ENCODE peak calls at places on chromosomes 3 and 15, in four cellular contexts. Z, Q, R and S are unnamed samples.

GRCh38 chr15:95875141-95875643 is 455.3 kb upstream of the NR2F2 start:
- DNase-seq in Z (peak), Q (no peak), R (no peak), S (no peak)

GRCh38 chr3:196144383-196145105 is 62.7 kb upstream of the TFRC start:
- DNase-seq in Z (no peak), Q (no peak), R (no peak), S (no peak)

GRCh38 chr3:15107075-15107947 is 8.4 kb upstream of the RBSN start:
- DNase-seq in Z (peak), Q (no peak), R (no peak), S (no peak)

GRCh38 chr3:24012589-24013257 is 67.6 kb downstream of the NR1D2 start:
- DNase-seq in Z (no peak), Q (no peak), R (no peak), S (no peak)

GRCh38 chr3:126508539-126508938 is 9.0 kb downstream of the UROC1 start:
- DNase-seq in Z (no peak), Q (no peak), R (no peak), S (peak)

GRCh38 chr3:169879846-169880558 is 10.3 kb upstream of the LRRC31 start:
- DNase-seq in Z (no peak), Q (no peak), R (no peak), S (no peak)

GRCh38 chr3:49668861-49669260 is 5.3 kb upstream of the APEH start:
- DNase-seq in Z (peak), Q (no peak), R (no peak), S (no peak)

GRCh38 chr3:67109651-67110204 is 111.6 kb downstream of the KBTBD8 start:
- DNase-seq in Z (peak), Q (peak), R (no peak), S (peak)

GRCh38 chr15:57973534-57973933 is 92.0 kb downstream of the ALDH1A2 start:
- DNase-seq in Z (no peak), Q (no peak), R (no peak), S (no peak)

GRCh38 chr3:43181202-43181910 is 75.5 kb upstream of the POMGNT2 start:
- DNase-seq in Z (no peak), Q (no peak), R (peak), S (no peak)

GRCh38 chr3:49607105-49607591 is 52.9 kb downstream of the BSN start:
- DNase-seq in Z (no peak), Q (no peak), R (no peak), S (no peak)

GRCh38 chr3:3189102-3189727 is 9.7 kb upstream of the CRBN start:
- DNase-seq in Z (no peak), Q (peak), R (no peak), S (no peak)

GRCh38 chr15:94177112-94177511 is 54.2 kb upstream of the MCTP2 start:
- DNase-seq in Z (no peak), Q (no peak), R (no peak), S (no peak)

GRCh38 chr15:87816811-87817210 is 439.7 kb downstream of the NTRK3 start:
- DNase-seq in Z (no peak), Q (no peak), R (no peak), S (no peak)

GRCh38 chr3:2915826-2916225 is 194.3 kb downstream of the IL5RA start:
- DNase-seq in Z (no peak), Q (no peak), R (no peak), S (no peak)

GRCh38 chr3:170222647-170223541 is 670 bp downstream of the PRKCI start:
- DNase-seq in Z (peak), Q (peak), R (no peak), S (no peak)

GRCh38 chr3:4983739-4984510 is 4.7 kb downstream of the BHLHE40 start:
- DNase-seq in Z (no peak), Q (peak), R (peak), S (peak)

GRCh38 chr3:197847866-197848401 is 56.9 kb downstream of the LRCH3 start:
- DNase-seq in Z (no peak), Q (peak), R (peak), S (no peak)

GRCh38 chr3:21645121-21645897 is 105.7 kb downstream of the ZNF385D start:
- DNase-seq in Z (no peak), Q (no peak), R (no peak), S (no peak)

GRCh38 chr3:61955483-61955882 is 394.1 kb downstream of the PTPRG start:
- DNase-seq in Z (no peak), Q (no peak), R (no peak), S (no peak)

GRCh38 chr3:11835028-11835639 is 11.6 kb downstream of the TAMM41 start:
- DNase-seq in Z (no peak), Q (no peak), R (no peak), S (no peak)

GRCh38 chr3:72891053-72891855 is 3.4 kb downstream of the GXYLT2 start:
- DNase-seq in Z (peak), Q (peak), R (no peak), S (no peak)

GRCh38 chr15:78242128-78242527 is 7.8 kb upstream of the ACSBG1 start:
- DNase-seq in Z (peak), Q (peak), R (no peak), S (no peak)

GRCh38 chr3:155481089-155481488 is 187.6 kb upstream of the STRIT1 start:
- DNase-seq in Z (no peak), Q (no peak), R (no peak), S (no peak)

GRCh38 chr15:48862705-48863104 is 15.2 kb upstream of the EID1 start:
- DNase-seq in Z (no peak), Q (no peak), R (no peak), S (no peak)

GRCh38 chr15:68626283-68626682 is 47.5 kb downstream of the CORO2B start:
- DNase-seq in Z (no peak), Q (no peak), R (no peak), S (no peak)

GRCh38 chr15:39144051-39144450 is 436.8 kb upstream of the THBS1 start:
- DNase-seq in Z (no peak), Q (no peak), R (no peak), S (no peak)

GRCh38 chr15:100824211-100824610 is 55.4 kb upstream of the ALDH1A3 start:
- DNase-seq in Z (no peak), Q (no peak), R (no peak), S (no peak)

GRCh38 chr3:71011565-71012287 is 571.8 kb downstream of the FOXP1 start:
- DNase-seq in Z (no peak), Q (no peak), R (peak), S (no peak)

GRCh38 chr3:169268942-169269460 is 394.5 kb downstream of the MECOM start:
- DNase-seq in Z (no peak), Q (no peak), R (no peak), S (no peak)

GRCh38 chr3:13193320-13194284 is 120.4 kb upstream of the IQSEC1 start:
- DNase-seq in Z (no peak), Q (no peak), R (no peak), S (no peak)

GRCh38 chr15:55737373-55737772 is 5.6 kb downstream of the PRTG start:
- DNase-seq in Z (no peak), Q (no peak), R (no peak), S (no peak)

GRCh38 chr3:100693225-100693624 is 16.1 kb upstream of the TFG start:
- DNase-seq in Z (no peak), Q (no peak), R (no peak), S (no peak)

GRCh38 chr3:130354430-130354829 is 9.0 kb downstream of the COL6A5 start:
- DNase-seq in Z (no peak), Q (peak), R (no peak), S (no peak)

GRCh38 chr15:33293619-33294309 is 17.0 kb upstream of the RYR3 start:
- DNase-seq in Z (no peak), Q (no peak), R (no peak), S (no peak)

GRCh38 chr15:70627734-70628541 is 135.4 kb downstream of the UACA start:
- DNase-seq in Z (no peak), Q (no peak), R (no peak), S (no peak)

DNA sequence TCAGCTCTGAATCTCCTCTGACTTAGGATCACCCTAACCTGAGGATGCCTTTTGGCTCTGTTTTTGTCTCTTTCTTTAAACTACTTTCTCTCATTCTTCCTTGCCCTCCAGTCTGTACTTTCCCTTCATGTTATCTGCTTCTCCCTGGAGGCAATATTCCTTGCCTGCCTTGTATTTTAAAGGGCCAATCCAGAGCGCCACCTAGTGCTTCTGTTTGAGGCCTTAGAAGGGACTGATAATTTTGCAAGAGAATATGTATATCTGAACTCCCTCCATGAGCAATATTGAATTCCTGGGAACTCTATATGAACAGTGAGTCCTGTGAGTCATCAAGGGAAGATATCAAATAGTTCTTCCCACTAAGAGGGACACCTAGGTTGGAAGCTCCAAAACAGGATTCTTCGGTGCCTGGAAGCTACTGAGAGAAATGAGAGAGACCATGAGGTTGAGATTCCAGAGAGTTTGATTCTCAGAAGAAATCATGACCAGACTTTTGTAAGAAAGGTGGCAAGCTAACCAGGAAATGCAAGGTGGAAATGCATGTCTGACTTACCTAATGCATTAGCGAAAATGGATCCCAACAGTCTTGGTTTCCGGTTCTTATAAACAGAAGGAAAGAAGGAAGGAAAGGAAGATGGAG is 203.8 kb upstream of the CD96 start:
- DNase-seq in Z (peak), Q (peak), R (no peak), S (peak)
- TF ChIP-seq SIN3A in Z (no peak), Q (no peak), R (no peak), S (no peak)

GRCh38 chr3:53846134-53846850 is at the start of the genes CHDH and IL17RB:
- DNase-seq in Z (peak), Q (peak), R (no peak), S (peak)
- TF ChIP-seq REST in Z (peak), Q (no peak), R (no peak), S (no peak)

GRCh38 chr3:27658741-27659140 is 63.4 kb downstream of the EOMES start:
- DNase-seq in Z (no peak), Q (no peak), R (no peak), S (no peak)

GRCh38 chr3:27657404-27657803 is 64.7 kb downstream of the EOMES start:
- DNase-seq in Z (no peak), Q (no peak), R (no peak), S (no peak)

GRCh38 chr3:27657871-27658270 is 64.3 kb downstream of the EOMES start:
- DNase-seq in Z (no peak), Q (no peak), R (no peak), S (no peak)

GRCh38 chr3:27661813-27662212 is 60.3 kb downstream of the EOMES start:
- DNase-seq in Z (no peak), Q (no peak), R (no peak), S (no peak)

DNA sequence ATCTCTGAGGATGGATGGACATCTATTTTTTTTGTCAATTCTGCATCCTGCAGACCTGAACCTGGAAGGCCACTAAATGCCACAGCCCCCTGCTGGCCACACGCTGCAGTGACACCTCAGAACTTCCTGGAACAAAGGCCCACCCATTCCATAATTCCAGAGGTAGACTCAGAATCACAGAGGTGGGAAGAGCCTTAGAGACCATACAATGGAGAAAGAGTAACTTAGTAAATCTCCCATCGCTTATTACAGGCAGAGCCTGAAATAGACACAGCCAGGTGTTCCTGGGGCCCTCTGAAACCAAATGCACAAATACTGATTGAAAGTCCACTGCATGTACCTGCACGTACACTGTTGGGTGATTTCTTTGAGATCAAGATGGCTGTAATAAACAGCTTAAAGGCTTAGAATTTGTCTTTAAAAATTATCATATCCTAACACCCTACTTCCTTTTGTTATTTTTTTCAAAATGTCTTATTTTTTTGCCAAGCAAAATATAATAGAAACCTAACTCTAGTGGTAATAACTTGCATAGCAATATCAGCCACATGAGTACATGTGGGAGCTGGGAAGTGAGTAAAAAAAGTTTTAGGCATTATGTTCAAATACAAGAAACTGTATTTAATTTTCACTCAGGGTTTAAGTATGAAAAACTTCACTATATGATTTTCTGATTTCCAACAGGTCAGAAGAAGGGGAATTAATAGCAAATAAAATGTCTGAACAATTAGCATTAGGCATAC is 62.7 kb downstream of the EOMES start:
- DNase-seq in Z (peak), Q (peak), R (no peak), S (peak)
- TF ChIP-seq ZNF274 in Z (no peak), Q (no peak), R (no peak), S (no peak)

GRCh38 chr15:40828447-40829036 is at the start of gene PPP1R14D:
- DNase-seq in Z (no peak), Q (no peak), R (no peak), S (no peak)
- TF ChIP-seq SIN3A in Z (no peak), Q (no peak), R (no peak), S (no peak)

DNA sequence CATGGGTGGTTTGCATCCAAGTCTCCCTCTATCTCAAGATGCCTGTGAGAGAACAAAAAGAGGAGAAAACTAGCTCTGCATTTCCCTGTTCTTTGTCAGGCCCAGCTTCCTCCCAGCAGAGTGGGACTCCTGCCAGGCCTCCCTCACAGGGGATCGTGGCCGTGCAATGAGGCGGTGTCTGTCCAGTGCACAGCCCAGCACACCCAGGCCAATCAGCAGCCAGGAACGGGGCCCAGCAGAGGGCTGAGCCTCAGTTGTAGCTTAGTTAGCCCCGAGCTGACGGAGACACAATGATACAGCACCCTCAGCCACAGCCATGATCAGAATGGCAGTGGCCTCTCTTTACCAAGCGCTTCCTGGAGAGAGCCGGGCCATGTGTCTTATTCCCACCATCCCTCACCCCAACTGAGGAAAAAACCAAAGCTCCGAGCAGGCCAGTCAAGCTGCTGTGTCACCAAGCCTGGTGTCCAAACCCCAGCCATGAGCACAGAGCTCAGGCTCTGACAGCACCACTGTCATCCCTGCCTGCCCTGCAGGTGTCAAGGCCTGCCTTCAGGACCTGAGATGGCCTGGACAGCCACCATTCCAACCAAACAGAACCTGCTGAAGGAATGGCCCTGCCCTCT is 71.1 kb downstream of the DNAJB8 start:
- DNase-seq in Z (no peak), Q (peak), R (no peak), S (no peak)
- TF ChIP-seq REST in Z (no peak), Q (no peak), R (no peak), S (no peak)

DNA sequence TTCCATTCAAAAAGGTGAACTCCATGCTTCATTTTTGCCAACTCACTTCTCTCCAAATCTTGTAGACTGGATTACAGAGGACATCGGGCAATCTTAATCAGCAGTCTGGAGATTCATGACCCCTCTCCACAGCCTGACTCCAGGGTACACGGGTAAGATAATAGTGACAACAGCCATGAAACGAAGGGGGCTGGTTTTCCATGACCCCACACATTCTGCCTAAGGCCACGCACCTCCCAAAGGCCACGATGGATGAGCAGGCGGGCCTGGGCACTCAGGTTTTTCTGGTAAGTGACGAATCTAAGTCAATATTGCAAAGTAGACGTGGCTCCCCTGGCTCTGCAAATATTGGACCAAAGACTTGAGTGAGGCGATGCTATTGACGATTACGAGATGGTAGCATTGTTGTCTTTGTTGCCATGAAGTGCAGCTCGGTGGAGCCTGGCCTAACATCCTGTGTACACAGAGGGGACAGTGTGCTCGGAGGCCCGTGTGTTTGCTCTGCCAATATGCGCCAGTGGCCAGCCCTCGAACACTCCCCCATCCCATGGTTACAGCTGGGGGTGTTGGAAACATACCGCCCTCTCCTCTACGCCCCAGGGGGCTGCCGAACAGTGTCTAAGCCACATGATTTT is 119.1 kb downstream of the OPA1 start:
- DNase-seq in Z (peak), Q (no peak), R (no peak), S (no peak)
- TF ChIP-seq ZNF274 in Z (peak), Q (no peak), R (no peak), S (no peak)

DNA sequence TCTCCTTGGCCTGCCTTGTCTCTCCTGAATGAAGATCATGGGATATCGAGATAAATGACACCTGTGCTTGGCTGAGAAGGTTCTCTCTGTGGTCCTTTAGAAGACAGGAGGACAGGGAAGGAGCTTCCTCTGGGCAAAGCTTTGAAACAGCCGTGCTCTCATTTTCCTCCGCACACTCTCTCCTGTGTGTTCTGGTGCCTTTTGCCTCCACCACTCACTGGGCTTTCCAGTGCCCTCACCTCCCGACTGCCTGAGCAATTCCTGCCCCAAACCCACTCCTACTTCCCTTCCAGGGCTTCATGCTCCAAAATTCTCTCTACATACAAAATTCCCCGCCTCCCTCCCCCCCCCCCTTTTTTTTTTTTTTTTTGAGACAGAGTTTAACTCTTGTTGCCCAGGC is 32.3 kb downstream of the UPK1B start:
- DNase-seq in Z (no peak), Q (no peak), R (no peak), S (no peak)
- TF ChIP-seq SIN3A in Z (no peak), Q (no peak), R (no peak), S (no peak)

DNA sequence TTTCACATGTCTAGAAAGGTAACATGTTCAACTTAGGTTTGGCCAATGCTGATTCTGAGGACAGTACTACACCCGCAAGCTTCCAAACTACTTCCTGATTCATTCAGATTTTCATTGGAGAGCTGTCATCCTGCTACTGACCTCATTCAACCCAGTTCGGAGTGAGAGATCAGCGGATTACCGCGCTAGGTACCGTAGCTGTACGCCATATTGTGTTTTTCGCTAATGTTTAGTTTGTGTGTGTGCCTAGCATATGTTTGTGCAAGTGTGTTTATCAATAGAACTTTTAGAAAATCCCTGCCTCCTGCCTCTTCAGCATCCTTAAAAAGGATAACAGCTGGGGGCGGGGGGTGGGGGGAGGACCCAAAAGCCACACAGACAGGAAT is 1.1 kb downstream of the ZBTB20 start:
- DNase-seq in Z (peak), Q (peak), R (no peak), S (peak)
- TF ChIP-seq REST in Z (no peak), Q (no peak), R (no peak), S (no peak)

GRCh38 chr3:69009559-69010410 is 3.7 kb downstream of the EOGT start:
- DNase-seq in Z (no peak), Q (no peak), R (no peak), S (no peak)
- TF ChIP-seq ZNF274 in Z (no peak), Q (no peak), R (no peak), S (no peak)